ENCODE peak calls at places on chromosomes 12 and 14, in six cellular contexts. X, P, F, D, W and Q are unnamed samples.

GRCh38 chr12:119713551-119714031 is 45.7 kb downstream of the PRKAB1 start:
- DNase-seq in X (no peak), P (no peak), F (no peak), D (no peak), W (no peak), Q (no peak)

GRCh38 chr12:93235881-93236280 is 141.8 kb upstream of the NUDT4 start:
- DNase-seq in X (no peak), P (no peak), F (no peak), D (no peak), W (no peak), Q (no peak)

GRCh38 chr14:104126753-104127152 is 11.6 kb upstream of the KIF26A start:
- DNase-seq in X (no peak), P (no peak), F (peak; percentile 9), D (no peak), W (no peak), Q (no peak)

GRCh38 chr14:80264698-80265097 is 53.4 kb upstream of the DIO2 start:
- DNase-seq in X (no peak), P (no peak), F (no peak), D (no peak), W (no peak), Q (no peak)

GRCh38 chr14:74085828-74086227 is 1.1 kb downstream of the LIN52 start:
- DNase-seq in X (no peak), P (no peak), F (no peak), D (no peak), W (no peak), Q (no peak)

GRCh38 chr12:52335598-52336262 is 14.5 kb upstream of the KRT83 start:
- DNase-seq in X (no peak), P (no peak), F (no peak), D (no peak), W (peak; percentile 50), Q (no peak)

GRCh38 chr14:102498005-102498677 is 11.4 kb downstream of the ANKRD9 start:
- DNase-seq in X (no peak), P (no peak), F (peak; percentile 68), D (no peak), W (peak; percentile 32), Q (no peak)

GRCh38 chr12:96427269-96427729 is 27.1 kb upstream of the CDK17 start:
- DNase-seq in X (peak; percentile 100), P (peak; percentile 11), F (peak; percentile 80), D (no peak), W (peak; percentile 83), Q (peak; percentile 100)

GRCh38 chr12:120984351-120984898 is 6.1 kb downstream of the HNF1A start:
- DNase-seq in X (no peak), P (no peak), F (no peak), D (no peak), W (peak; percentile 84), Q (no peak)

GRCh38 chr12:6778212-6778570 is 5.9 kb downstream of the LAG3 start:
- DNase-seq in X (no peak), P (peak; percentile 32), F (peak; percentile 67), D (no peak), W (peak; percentile 41), Q (no peak)

GRCh38 chr14:74038015-74038859 is 19.1 kb downstream of the BBOF1 start:
- DNase-seq in X (no peak), P (no peak), F (no peak), D (no peak), W (peak; percentile 66), Q (no peak)

GRCh38 chr14:69010632-69011031 is 31.5 kb upstream of the ACTN1 start:
- DNase-seq in X (peak; percentile 29), P (no peak), F (no peak), D (peak; percentile 21), W (peak; percentile 31), Q (no peak)

GRCh38 chr12:39103552-39104165 is 198.3 kb upstream of the CPNE8 start:
- DNase-seq in X (no peak), P (peak; percentile 3), F (no peak), D (no peak), W (peak; percentile 75), Q (no peak)

GRCh38 chr14:75059642-75060041 is 4.2 kb downstream of the ACYP1 start:
- DNase-seq in X (no peak), P (no peak), F (no peak), D (no peak), W (no peak), Q (no peak)

GRCh38 chr12:104316936-104317335 is 13.4 kb downstream of the EID3 start:
- DNase-seq in X (no peak), P (no peak), F (no peak), D (no peak), W (no peak), Q (no peak)

GRCh38 chr14:105255021-105255507 is 6.7 kb downstream of the BTBD6 start:
- DNase-seq in X (peak; percentile 47), P (no peak), F (peak; percentile 87), D (no peak), W (no peak), Q (peak; percentile 53)

GRCh38 chr14:67385618-67386017 is 25.5 kb downstream of the EIF2S1 start:
- DNase-seq in X (no peak), P (no peak), F (no peak), D (no peak), W (no peak), Q (no peak)

GRCh38 chr12:31588976-31589375 is 2.0 kb downstream of the DENND5B start:
- DNase-seq in X (no peak), P (no peak), F (no peak), D (no peak), W (no peak), Q (no peak)

GRCh38 chr14:85415015-85415712 is 114.8 kb upstream of the FLRT2 start:
- DNase-seq in X (peak; percentile 89), P (no peak), F (no peak), D (no peak), W (peak; percentile 97), Q (peak; percentile 77)

GRCh38 chr12:58528266-58528665 is 392.0 kb downstream of the LRIG3 start:
- DNase-seq in X (no peak), P (no peak), F (no peak), D (no peak), W (no peak), Q (no peak)

GRCh38 chr12:989751-990278 is 1.2 kb upstream of the ERC1 start:
- DNase-seq in X (peak; percentile 52), P (no peak), F (no peak), D (no peak), W (peak; percentile 61), Q (peak; percentile 61)

GRCh38 chr12:109631236-109632150 is 57.9 kb downstream of the MVK start:
- DNase-seq in X (no peak), P (no peak), F (no peak), D (no peak), W (no peak), Q (no peak)

GRCh38 chr12:131434208-131435125 is 276.4 kb upstream of the SFSWAP start:
- DNase-seq in X (no peak), P (no peak), F (no peak), D (no peak), W (no peak), Q (no peak)

GRCh38 chr12:31370645-31371620 is 45.0 kb upstream of the SINHCAF start:
- DNase-seq in X (no peak), P (no peak), F (no peak), D (no peak), W (no peak), Q (no peak)

GRCh38 chr12:57176846-57177245 is 29.4 kb upstream of the LRP1-AS start:
- DNase-seq in X (no peak), P (no peak), F (no peak), D (no peak), W (no peak), Q (no peak)

GRCh38 chr12:19998968-19999792 is 369.2 kb upstream of the PDE3A start:
- DNase-seq in X (no peak), P (no peak), F (no peak), D (no peak), W (peak; percentile 28), Q (no peak)

GRCh38 chr12:103771466-103771865 is 69.6 kb downstream of the NT5DC3 start:
- DNase-seq in X (no peak), P (peak; percentile 20), F (peak; percentile 60), D (peak; percentile 3), W (peak; percentile 67), Q (no peak)

GRCh38 chr12:39341179-39341578 is 101.7 kb downstream of the KIF21A start:
- DNase-seq in X (no peak), P (no peak), F (no peak), D (no peak), W (no peak), Q (no peak)

GRCh38 chr12:54840293-54840692 is 14.0 kb upstream of the MUCL1 start:
- DNase-seq in X (no peak), P (no peak), F (no peak), D (no peak), W (no peak), Q (no peak)